ENCODE peak calls at places on chromosome 2, in eight cellular contexts. H is activated naive CD4-positive, alpha-beta T cell treated with anti-CD3 and anti-CD28 coated beads, Interleukin-2, amount 10 ng/mL, durations not matched to agents 7 days and 5 days; Z is WERI-Rb-1; K is activated B cell treated with CpG ODN at 0.5 μM for 24 hours; O is thyroid gland; G is heart left ventricle; B is NCI-H774; C is activated T-cell treated with anti-CD3 and anti-CD28 coated beads for 1 hour. S is an unnamed sample.

GRCh38 chr2:9074930-9075329 is 71.4 kb upstream of the MBOAT2 start:
- DNase-seq in H (no peak), Z (no peak), K (no peak), O (no peak), G (no peak), B (peak), C (no peak), S (no peak)

GRCh38 chr2:192091480-192091879 is 103.3 kb downstream of the TMEFF2 start:
- DNase-seq in H (no peak), Z (no peak), K (no peak), O (no peak), G (no peak), B (no peak), C (no peak), S (no peak)

GRCh38 chr2:95260028-95261023 is 13.9 kb upstream of the PROM2 start:
- DNase-seq in H (no peak), Z (no peak), K (no peak), O (no peak), G (no peak), B (no peak), C (no peak), S (peak)

GRCh38 chr2:78251708-78252107 is 729.5 kb upstream of the LRRTM4 start:
- DNase-seq in H (no peak), Z (no peak), K (no peak), O (no peak), G (no peak), B (no peak), C (no peak), S (no peak)

GRCh38 chr2:158325031-158325781 is 131.3 kb downstream of the CCDC148 start:
- DNase-seq in H (no peak), Z (no peak), K (no peak), O (no peak), G (no peak), B (no peak), C (no peak), S (no peak)

GRCh38 chr2:73156539-73157124 is 43.9 kb upstream of the RAB11FIP5 start:
- DNase-seq in H (peak), Z (peak), K (no peak), O (peak), G (peak), B (no peak), C (no peak), S (no peak)

GRCh38 chr2:173427887-173428683 is 73.4 kb downstream of the CDCA7 start:
- DNase-seq in H (no peak), Z (no peak), K (no peak), O (peak), G (peak), B (no peak), C (no peak), S (peak)

GRCh38 chr2:3044587-3045317 is 332.9 kb downstream of the EIPR1 start:
- DNase-seq in H (no peak), Z (no peak), K (no peak), O (no peak), G (no peak), B (no peak), C (no peak), S (no peak)

GRCh38 chr2:162520959-162521358 is 177.0 kb downstream of the GCA start:
- DNase-seq in H (no peak), Z (no peak), K (no peak), O (no peak), G (no peak), B (no peak), C (no peak), S (no peak)

GRCh38 chr2:161988589-161988988 is 85.4 kb downstream of the DPP4 start:
- DNase-seq in H (no peak), Z (no peak), K (no peak), O (no peak), G (no peak), B (no peak), C (no peak), S (no peak)